ENCODE peak calls at places on chromosomes 12 and 14, in nine cellular contexts. One of them, this sample, is unnamed.
A peak's percentile ranks its signal among the peaks of the same experiment; 100 is the strongest.

GRCh38 chr14:76576047-76576741 is 185.1 kb upstream of the VASH1 start:
- DNase-seq in foreskin fibroblast: peak; percentile 4
- DNase-seq in activated CD4-positive, alpha-beta T cell treated with anti-CD3 and anti-CD28 coated beads, Interleukin-2, amount 50 U/mL, for 4 hours: no peak
- DNase-seq in activated gamma-delta T cell: no peak
- DNase-seq in stimulated activated CD8-positive, alpha-beta memory T cell treated with anti-CD3 and anti-CD28 coated beads, Interleukin-4, amount 100 ng/mL, for 1 hour: no peak
- DNase-seq in Kasumi-1: no peak
- DNase-seq in posterior vena cava: no peak
- DNase-seq in neural crest cell: no peak
- DNase-seq in GM06990: no peak
- DNase-seq in this sample: peak; percentile 8

GRCh38 chr14:36768638-36769337 is 107.1 kb downstream of the PAX9 start:
- DNase-seq in foreskin fibroblast: no peak
- DNase-seq in activated CD4-positive, alpha-beta T cell treated with anti-CD3 and anti-CD28 coated beads, Interleukin-2, amount 50 U/mL, for 4 hours: no peak
- DNase-seq in activated gamma-delta T cell: no peak
- DNase-seq in stimulated activated CD8-positive, alpha-beta memory T cell treated with anti-CD3 and anti-CD28 coated beads, Interleukin-4, amount 100 ng/mL, for 1 hour: no peak
- DNase-seq in Kasumi-1: no peak
- DNase-seq in posterior vena cava: no peak
- DNase-seq in neural crest cell: no peak
- DNase-seq in GM06990: no peak
- DNase-seq in this sample: no peak

GRCh38 chr12:12334710-12335040 is 15.4 kb downstream of the MANSC1 start:
- DNase-seq in foreskin fibroblast: no peak
- DNase-seq in activated CD4-positive, alpha-beta T cell treated with anti-CD3 and anti-CD28 coated beads, Interleukin-2, amount 50 U/mL, for 4 hours: no peak
- DNase-seq in activated gamma-delta T cell: no peak
- DNase-seq in stimulated activated CD8-positive, alpha-beta memory T cell treated with anti-CD3 and anti-CD28 coated beads, Interleukin-4, amount 100 ng/mL, for 1 hour: no peak
- DNase-seq in Kasumi-1: no peak
- DNase-seq in posterior vena cava: no peak
- DNase-seq in neural crest cell: no peak
- DNase-seq in GM06990: no peak
- DNase-seq in this sample: no peak

GRCh38 chr14:56168007-56168616 is 49.9 kb downstream of the PELI2 start:
- DNase-seq in foreskin fibroblast: no peak
- DNase-seq in activated CD4-positive, alpha-beta T cell treated with anti-CD3 and anti-CD28 coated beads, Interleukin-2, amount 50 U/mL, for 4 hours: no peak
- DNase-seq in activated gamma-delta T cell: no peak
- DNase-seq in stimulated activated CD8-positive, alpha-beta memory T cell treated with anti-CD3 and anti-CD28 coated beads, Interleukin-4, amount 100 ng/mL, for 1 hour: no peak
- DNase-seq in Kasumi-1: no peak
- DNase-seq in posterior vena cava: no peak
- DNase-seq in neural crest cell: no peak
- DNase-seq in GM06990: no peak
- DNase-seq in this sample: no peak

GRCh38 chr14:94548131-94548998 is 12.9 kb upstream of the SERPINA4 start:
- DNase-seq in foreskin fibroblast: no peak
- DNase-seq in activated CD4-positive, alpha-beta T cell treated with anti-CD3 and anti-CD28 coated beads, Interleukin-2, amount 50 U/mL, for 4 hours: no peak
- DNase-seq in activated gamma-delta T cell: no peak
- DNase-seq in stimulated activated CD8-positive, alpha-beta memory T cell treated with anti-CD3 and anti-CD28 coated beads, Interleukin-4, amount 100 ng/mL, for 1 hour: no peak
- DNase-seq in Kasumi-1: no peak
- DNase-seq in posterior vena cava: no peak
- DNase-seq in neural crest cell: no peak
- DNase-seq in GM06990: no peak
- DNase-seq in this sample: no peak

GRCh38 chr12:109069307-109070231 is 17.2 kb downstream of the USP30 start:
- DNase-seq in foreskin fibroblast: no peak
- DNase-seq in activated CD4-positive, alpha-beta T cell treated with anti-CD3 and anti-CD28 coated beads, Interleukin-2, amount 50 U/mL, for 4 hours: no peak
- DNase-seq in activated gamma-delta T cell: no peak
- DNase-seq in stimulated activated CD8-positive, alpha-beta memory T cell treated with anti-CD3 and anti-CD28 coated beads, Interleukin-4, amount 100 ng/mL, for 1 hour: no peak
- DNase-seq in Kasumi-1: no peak
- DNase-seq in posterior vena cava: no peak
- DNase-seq in neural crest cell: no peak
- DNase-seq in GM06990: no peak
- DNase-seq in this sample: no peak

GRCh38 chr14:93965968-93966474 is 10.3 kb downstream of the ASB2 start:
- DNase-seq in foreskin fibroblast: no peak
- DNase-seq in activated CD4-positive, alpha-beta T cell treated with anti-CD3 and anti-CD28 coated beads, Interleukin-2, amount 50 U/mL, for 4 hours: no peak
- DNase-seq in activated gamma-delta T cell: no peak
- DNase-seq in stimulated activated CD8-positive, alpha-beta memory T cell treated with anti-CD3 and anti-CD28 coated beads, Interleukin-4, amount 100 ng/mL, for 1 hour: no peak
- DNase-seq in Kasumi-1: no peak
- DNase-seq in posterior vena cava: no peak
- DNase-seq in neural crest cell: no peak
- DNase-seq in GM06990: no peak
- DNase-seq in this sample: no peak

GRCh38 chr12:119512772-119513497 is 80.6 kb upstream of the TMEM233 start:
- DNase-seq in foreskin fibroblast: no peak
- DNase-seq in activated CD4-positive, alpha-beta T cell treated with anti-CD3 and anti-CD28 coated beads, Interleukin-2, amount 50 U/mL, for 4 hours: no peak
- DNase-seq in activated gamma-delta T cell: no peak
- DNase-seq in stimulated activated CD8-positive, alpha-beta memory T cell treated with anti-CD3 and anti-CD28 coated beads, Interleukin-4, amount 100 ng/mL, for 1 hour: no peak
- DNase-seq in Kasumi-1: peak; percentile 6
- DNase-seq in posterior vena cava: no peak
- DNase-seq in neural crest cell: peak; percentile 43
- DNase-seq in GM06990: no peak
- DNase-seq in this sample: no peak

GRCh38 chr14:103279129-103280025 is 54.7 kb upstream of the EIF5 start:
- DNase-seq in foreskin fibroblast: no peak
- DNase-seq in activated CD4-positive, alpha-beta T cell treated with anti-CD3 and anti-CD28 coated beads, Interleukin-2, amount 50 U/mL, for 4 hours: no peak
- DNase-seq in activated gamma-delta T cell: no peak
- DNase-seq in stimulated activated CD8-positive, alpha-beta memory T cell treated with anti-CD3 and anti-CD28 coated beads, Interleukin-4, amount 100 ng/mL, for 1 hour: no peak
- DNase-seq in Kasumi-1: no peak
- DNase-seq in posterior vena cava: peak; percentile 75
- DNase-seq in neural crest cell: no peak
- DNase-seq in GM06990: no peak
- DNase-seq in this sample: no peak

GRCh38 chr12:124352839-124353238 is 57.9 kb downstream of the RFLNA start:
- DNase-seq in foreskin fibroblast: peak; percentile 58
- DNase-seq in activated CD4-positive, alpha-beta T cell treated with anti-CD3 and anti-CD28 coated beads, Interleukin-2, amount 50 U/mL, for 4 hours: no peak
- DNase-seq in activated gamma-delta T cell: no peak
- DNase-seq in stimulated activated CD8-positive, alpha-beta memory T cell treated with anti-CD3 and anti-CD28 coated beads, Interleukin-4, amount 100 ng/mL, for 1 hour: no peak
- DNase-seq in Kasumi-1: no peak
- DNase-seq in posterior vena cava: no peak
- DNase-seq in neural crest cell: no peak
- DNase-seq in GM06990: no peak
- DNase-seq in this sample: peak; percentile 44

GRCh38 chr14:34113051-34113511 is 162.2 kb upstream of the EGLN3 start:
- DNase-seq in foreskin fibroblast: no peak
- DNase-seq in activated CD4-positive, alpha-beta T cell treated with anti-CD3 and anti-CD28 coated beads, Interleukin-2, amount 50 U/mL, for 4 hours: no peak
- DNase-seq in activated gamma-delta T cell: no peak
- DNase-seq in stimulated activated CD8-positive, alpha-beta memory T cell treated with anti-CD3 and anti-CD28 coated beads, Interleukin-4, amount 100 ng/mL, for 1 hour: no peak
- DNase-seq in Kasumi-1: no peak
- DNase-seq in posterior vena cava: no peak
- DNase-seq in neural crest cell: no peak
- DNase-seq in GM06990: no peak
- DNase-seq in this sample: no peak

GRCh38 chr12:20370001-20370381 is 1.7 kb downstream of the PDE3A start:
- DNase-seq in foreskin fibroblast: no peak
- DNase-seq in activated CD4-positive, alpha-beta T cell treated with anti-CD3 and anti-CD28 coated beads, Interleukin-2, amount 50 U/mL, for 4 hours: no peak
- DNase-seq in activated gamma-delta T cell: no peak
- DNase-seq in stimulated activated CD8-positive, alpha-beta memory T cell treated with anti-CD3 and anti-CD28 coated beads, Interleukin-4, amount 100 ng/mL, for 1 hour: no peak
- DNase-seq in Kasumi-1: no peak
- DNase-seq in posterior vena cava: no peak
- DNase-seq in neural crest cell: peak; percentile 1
- DNase-seq in GM06990: no peak
- DNase-seq in this sample: peak; percentile 16

GRCh38 chr12:76264617-76265016 is 83.6 kb downstream of the BBS10 start:
- DNase-seq in foreskin fibroblast: no peak
- DNase-seq in activated CD4-positive, alpha-beta T cell treated with anti-CD3 and anti-CD28 coated beads, Interleukin-2, amount 50 U/mL, for 4 hours: no peak
- DNase-seq in activated gamma-delta T cell: no peak
- DNase-seq in stimulated activated CD8-positive, alpha-beta memory T cell treated with anti-CD3 and anti-CD28 coated beads, Interleukin-4, amount 100 ng/mL, for 1 hour: no peak
- DNase-seq in Kasumi-1: no peak
- DNase-seq in posterior vena cava: no peak
- DNase-seq in neural crest cell: no peak
- DNase-seq in GM06990: no peak
- DNase-seq in this sample: no peak

GRCh38 chr14:101064121-101064661 is 160.7 kb upstream of the RTL1 start:
- DNase-seq in foreskin fibroblast: no peak
- DNase-seq in activated CD4-positive, alpha-beta T cell treated with anti-CD3 and anti-CD28 coated beads, Interleukin-2, amount 50 U/mL, for 4 hours: no peak
- DNase-seq in activated gamma-delta T cell: no peak
- DNase-seq in stimulated activated CD8-positive, alpha-beta memory T cell treated with anti-CD3 and anti-CD28 coated beads, Interleukin-4, amount 100 ng/mL, for 1 hour: no peak
- DNase-seq in Kasumi-1: no peak
- DNase-seq in posterior vena cava: peak; percentile 67
- DNase-seq in neural crest cell: no peak
- DNase-seq in GM06990: no peak
- DNase-seq in this sample: no peak

This sample was measured in NCI-H510A.